ENCODE peak calls at places on chromosomes 3 and 15, in six cellular contexts. One of them, this sample, is unnamed.

GRCh38 chr3:5787863-5788488 is 600.5 kb downstream of the EDEM1 start:
- DNase-seq in esophagus squamous epithelium: no peak
- DNase-seq in left ventricle myocardium inferior: no peak
- DNase-seq in cardiac fibroblast: no peak
- DNase-seq in tibial artery: peak; percentile 57
- DNase-seq in GM06990: no peak
- DNase-seq in this sample: no peak

GRCh38 chr3:114299421-114299820 is 5.6 kb downstream of the TIGIT start:
- DNase-seq in tibial artery: no peak
- DNase-seq in GM06990: no peak
- DNase-seq in esophagus squamous epithelium: no peak
- DNase-seq in cardiac fibroblast: peak; percentile 18
- DNase-seq in left ventricle myocardium inferior: no peak
- DNase-seq in this sample: no peak

GRCh38 chr15:48962662-48963523 is 826 bp downstream of the SHC4 start:
- DNase-seq in GM06990: no peak
- DNase-seq in left ventricle myocardium inferior: peak; percentile 43
- DNase-seq in tibial artery: peak; percentile 42
- DNase-seq in esophagus squamous epithelium: no peak
- DNase-seq in cardiac fibroblast: peak; percentile 56
- DNase-seq in this sample: peak; percentile 20

GRCh38 chr15:51888593-51889195 is 59.2 kb downstream of the TMOD3 start:
- DNase-seq in GM06990: no peak
- DNase-seq in left ventricle myocardium inferior: no peak
- DNase-seq in tibial artery: no peak
- DNase-seq in esophagus squamous epithelium: no peak
- DNase-seq in cardiac fibroblast: peak; percentile 51
- DNase-seq in this sample: peak; percentile 37

GRCh38 chr15:61640751-61641150 is 411.6 kb upstream of the RORA start:
- DNase-seq in left ventricle myocardium inferior: no peak
- DNase-seq in cardiac fibroblast: no peak
- DNase-seq in GM06990: no peak
- DNase-seq in tibial artery: no peak
- DNase-seq in esophagus squamous epithelium: no peak
- DNase-seq in this sample: no peak

GRCh38 chr15:59549339-59549807 is 62.2 kb upstream of the GCNT3 start:
- DNase-seq in left ventricle myocardium inferior: no peak
- DNase-seq in esophagus squamous epithelium: no peak
- DNase-seq in tibial artery: no peak
- DNase-seq in GM06990: no peak
- DNase-seq in cardiac fibroblast: no peak
- DNase-seq in this sample: no peak

GRCh38 chr3:42182555-42182954 is 83.4 kb downstream of the CCK start:
- DNase-seq in left ventricle myocardium inferior: no peak
- DNase-seq in tibial artery: no peak
- DNase-seq in esophagus squamous epithelium: no peak
- DNase-seq in cardiac fibroblast: peak; percentile 18
- DNase-seq in GM06990: no peak
- DNase-seq in this sample: no peak

GRCh38 chr3:69079269-69080159 is 651 bp downstream of the UBA3 start:
- DNase-seq in tibial artery: no peak
- DNase-seq in GM06990: peak; percentile 44
- DNase-seq in left ventricle myocardium inferior: no peak
- DNase-seq in esophagus squamous epithelium: no peak
- DNase-seq in cardiac fibroblast: no peak
- DNase-seq in this sample: peak; percentile 22

GRCh38 chr3:122533931-122534334 is 19.2 kb upstream of the KPNA1 start:
- DNase-seq in GM06990: peak; percentile 70
- DNase-seq in tibial artery: no peak
- DNase-seq in left ventricle myocardium inferior: no peak
- DNase-seq in cardiac fibroblast: peak; percentile 42
- DNase-seq in esophagus squamous epithelium: no peak
- DNase-seq in this sample: peak; percentile 77

GRCh38 chr3:46668116-46668515 is 25.4 kb downstream of the ALS2CL start:
- DNase-seq in left ventricle myocardium inferior: no peak
- DNase-seq in tibial artery: no peak
- DNase-seq in cardiac fibroblast: no peak
- DNase-seq in GM06990: no peak
- DNase-seq in esophagus squamous epithelium: no peak
- DNase-seq in this sample: no peak

GRCh38 chr3:152703245-152703900 is 131.6 kb upstream of the P2RY1 start:
- DNase-seq in esophagus squamous epithelium: no peak
- DNase-seq in left ventricle myocardium inferior: no peak
- DNase-seq in tibial artery: no peak
- DNase-seq in GM06990: no peak
- DNase-seq in cardiac fibroblast: no peak
- DNase-seq in this sample: no peak

GRCh38 chr3:95356764-95357501 is 1294.1 kb downstream of the NSUN3 start:
- DNase-seq in cardiac fibroblast: no peak
- DNase-seq in esophagus squamous epithelium: no peak
- DNase-seq in left ventricle myocardium inferior: no peak
- DNase-seq in GM06990: no peak
- DNase-seq in tibial artery: no peak
- DNase-seq in this sample: no peak

GRCh38 chr15:74884428-74885223 is 5.2 kb upstream of the MPI start:
- DNase-seq in tibial artery: no peak
- DNase-seq in cardiac fibroblast: peak; percentile 22
- DNase-seq in esophagus squamous epithelium: no peak
- DNase-seq in GM06990: no peak
- DNase-seq in left ventricle myocardium inferior: no peak
- DNase-seq in this sample: no peak

GRCh38 chr3:41417574-41417973 is 218.3 kb downstream of the CTNNB1 start:
- DNase-seq in esophagus squamous epithelium: no peak
- DNase-seq in GM06990: no peak
- DNase-seq in left ventricle myocardium inferior: no peak
- DNase-seq in tibial artery: no peak
- DNase-seq in cardiac fibroblast: no peak
- DNase-seq in this sample: no peak

GRCh38 chr3:129016366-129016724 is 15.2 kb downstream of the EFCC1 start:
- DNase-seq in GM06990: no peak
- DNase-seq in left ventricle myocardium inferior: no peak
- DNase-seq in tibial artery: no peak
- DNase-seq in esophagus squamous epithelium: no peak
- DNase-seq in cardiac fibroblast: no peak
- DNase-seq in this sample: peak; percentile 47

GRCh38 chr15:40826123-40827075 is 2.1 kb downstream of the PPP1R14D start:
- DNase-seq in cardiac fibroblast: no peak
- DNase-seq in GM06990: no peak
- DNase-seq in esophagus squamous epithelium: no peak
- DNase-seq in left ventricle myocardium inferior: no peak
- DNase-seq in tibial artery: no peak
- DNase-seq in this sample: no peak

GRCh38 chr3:138949002-138949418 is 2.0 kb downstream of the FOXL2NB start:
- DNase-seq in left ventricle myocardium inferior: no peak
- DNase-seq in esophagus squamous epithelium: no peak
- DNase-seq in tibial artery: no peak
- DNase-seq in cardiac fibroblast: no peak
- DNase-seq in GM06990: no peak
- DNase-seq in this sample: no peak

GRCh38 chr3:138950701-138951100 is 3.7 kb downstream of the FOXL2NB start:
- DNase-seq in left ventricle myocardium inferior: no peak
- DNase-seq in GM06990: no peak
- DNase-seq in esophagus squamous epithelium: no peak
- DNase-seq in tibial artery: no peak
- DNase-seq in cardiac fibroblast: no peak
- DNase-seq in this sample: no peak

GRCh38 chr3:138949445-138950005 is 2.5 kb downstream of the FOXL2NB start:
- DNase-seq in tibial artery: no peak
- DNase-seq in GM06990: no peak
- DNase-seq in cardiac fibroblast: no peak
- DNase-seq in esophagus squamous epithelium: no peak
- DNase-seq in left ventricle myocardium inferior: no peak
- DNase-seq in this sample: no peak

GRCh38 chr3:138948371-138949001 is 1.5 kb downstream of the FOXL2NB start:
- DNase-seq in tibial artery: no peak
- DNase-seq in esophagus squamous epithelium: no peak
- DNase-seq in cardiac fibroblast: no peak
- DNase-seq in GM06990: no peak
- DNase-seq in left ventricle myocardium inferior: no peak
- DNase-seq in this sample: no peak

GRCh38 chr3:138950006-138950644 is 3.1 kb downstream of the FOXL2NB start:
- DNase-seq in tibial artery: no peak
- DNase-seq in esophagus squamous epithelium: no peak
- DNase-seq in left ventricle myocardium inferior: no peak
- DNase-seq in cardiac fibroblast: peak; percentile 36
- DNase-seq in GM06990: no peak
- DNase-seq in this sample: no peak
- TF ChIP-seq CTCF in tibial artery: no peak
- TF ChIP-seq CTCF in esophagus squamous epithelium: no peak
- TF ChIP-seq CTCF in left ventricle myocardium inferior: no peak
- TF ChIP-seq CTCF in cardiac fibroblast: no peak
- TF ChIP-seq CTCF in GM06990: no peak
- TF ChIP-seq CTCF in this sample: no peak

GRCh38 chr15:88902846-88903245 is 7.5 kb upstream of the HAPLN3 start:
- DNase-seq in esophagus squamous epithelium: no peak
- DNase-seq in tibial artery: no peak
- DNase-seq in left ventricle myocardium inferior: no peak
- DNase-seq in cardiac fibroblast: no peak
- DNase-seq in GM06990: no peak
- DNase-seq in this sample: no peak
- TF ChIP-seq CTCF in esophagus squamous epithelium: no peak
- TF ChIP-seq CTCF in tibial artery: no peak
- TF ChIP-seq CTCF in left ventricle myocardium inferior: no peak
- TF ChIP-seq CTCF in cardiac fibroblast: no peak
- TF ChIP-seq CTCF in GM06990: no peak
- TF ChIP-seq CTCF in this sample: no peak

DNA sequence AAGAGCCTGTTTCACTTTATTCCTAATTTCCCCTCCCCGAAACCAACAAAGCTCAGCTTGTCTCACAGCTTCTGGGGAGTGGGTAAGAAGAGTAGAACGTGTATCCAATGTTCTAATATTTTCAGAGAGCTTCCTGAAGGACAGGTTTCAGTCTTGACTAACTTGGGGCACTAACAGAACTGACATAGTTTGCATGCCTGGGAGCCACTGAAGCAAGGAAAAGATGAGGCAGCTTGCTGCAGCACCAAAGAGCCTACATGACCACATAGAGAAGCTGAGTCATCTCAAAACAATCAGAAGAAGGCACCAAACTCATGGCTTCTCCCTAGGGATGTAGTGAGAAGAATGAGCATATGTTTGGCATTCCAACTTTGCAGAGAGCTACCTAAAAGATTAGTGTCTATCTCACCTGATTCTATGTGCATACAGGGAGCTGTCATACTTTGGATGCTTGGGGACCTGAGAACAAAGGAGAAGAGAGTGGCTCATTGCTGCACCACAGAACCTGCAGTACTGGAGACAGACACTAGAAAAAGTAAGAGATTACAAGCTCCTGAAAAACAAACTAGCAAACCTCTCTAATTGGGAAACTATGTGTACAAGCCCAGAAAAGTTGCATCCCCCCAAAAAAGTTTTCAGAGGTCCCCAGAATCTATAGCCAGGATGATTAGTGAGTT is 86.9 kb downstream of the DCLK3 start:
- DNase-seq in cardiac fibroblast: peak; percentile 51
- DNase-seq in esophagus squamous epithelium: no peak
- DNase-seq in GM06990: peak; percentile 55
- DNase-seq in tibial artery: no peak
- DNase-seq in left ventricle myocardium inferior: no peak
- DNase-seq in this sample: no peak
- TF ChIP-seq CTCF in cardiac fibroblast: peak; percentile 26
- TF ChIP-seq CTCF in esophagus squamous epithelium: no peak
- TF ChIP-seq CTCF in GM06990: peak; percentile 5
- TF ChIP-seq CTCF in tibial artery: no peak
- TF ChIP-seq CTCF in left ventricle myocardium inferior: no peak
- TF ChIP-seq CTCF in this sample: no peak

GRCh38 chr3:72347819-72348319 is 500.4 kb downstream of the SHQ1 start:
- DNase-seq in tibial artery: peak; percentile 95
- DNase-seq in GM06990: peak; percentile 40
- DNase-seq in left ventricle myocardium inferior: peak; percentile 51
- DNase-seq in cardiac fibroblast: peak; percentile 55
- DNase-seq in esophagus squamous epithelium: peak; percentile 16
- DNase-seq in this sample: no peak
- TF ChIP-seq CTCF in tibial artery: peak; percentile 18
- TF ChIP-seq CTCF in GM06990: no peak
- TF ChIP-seq CTCF in left ventricle myocardium inferior: peak; percentile 22
- TF ChIP-seq CTCF in cardiac fibroblast: no peak
- TF ChIP-seq CTCF in esophagus squamous epithelium: no peak
- TF ChIP-seq CTCF in this sample: peak; percentile 21

DNA sequence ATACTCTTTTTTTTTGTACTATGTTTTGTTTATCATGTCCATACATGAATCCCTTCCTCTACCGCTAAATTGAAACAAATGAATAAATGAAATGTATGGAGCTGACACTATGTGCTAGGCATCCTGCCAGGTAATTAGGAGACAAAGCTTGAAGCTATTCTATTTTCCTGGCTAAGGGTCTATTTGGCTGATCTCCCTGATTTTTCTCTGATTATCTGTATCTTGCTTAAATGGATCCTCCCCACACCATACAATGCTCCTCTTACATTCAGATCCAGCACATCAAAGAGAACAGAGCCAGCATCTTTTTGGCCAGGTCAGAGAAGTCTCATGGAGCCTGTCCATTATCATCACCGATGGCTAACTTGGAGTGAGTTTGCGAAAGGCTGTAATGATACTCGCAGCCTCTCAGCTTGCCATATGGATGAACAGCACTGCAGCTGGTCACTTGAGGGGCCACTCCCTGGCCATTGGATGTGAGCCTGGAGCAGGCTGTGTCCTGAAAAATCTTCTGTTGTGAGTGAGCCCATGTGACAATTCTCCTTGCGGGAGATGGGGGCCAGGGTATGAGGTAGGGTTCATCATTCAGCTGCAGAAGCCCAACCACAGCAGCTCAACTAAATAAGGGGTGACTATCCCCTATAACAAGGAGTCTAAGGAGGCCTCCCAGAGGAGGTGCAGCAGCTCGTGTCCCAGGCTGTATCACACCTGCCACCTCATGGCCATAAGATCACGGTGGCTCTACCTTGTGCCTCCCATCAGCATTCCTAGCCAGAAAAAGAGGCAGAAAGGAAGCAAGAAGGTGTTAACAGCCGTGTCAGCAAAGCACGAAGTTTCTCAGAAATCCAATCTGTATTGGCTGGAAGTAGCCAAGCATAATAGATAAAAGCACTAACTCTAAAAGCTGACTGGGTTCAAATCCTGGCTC is 69.4 kb upstream of the ST8SIA2 start:
- DNase-seq in GM06990: no peak
- DNase-seq in esophagus squamous epithelium: no peak
- DNase-seq in left ventricle myocardium inferior: peak; percentile 20
- DNase-seq in cardiac fibroblast: no peak
- DNase-seq in tibial artery: no peak
- DNase-seq in this sample: no peak
- TF ChIP-seq CTCF in GM06990: no peak
- TF ChIP-seq CTCF in esophagus squamous epithelium: no peak
- TF ChIP-seq CTCF in left ventricle myocardium inferior: no peak
- TF ChIP-seq CTCF in cardiac fibroblast: no peak
- TF ChIP-seq CTCF in tibial artery: no peak
- TF ChIP-seq CTCF in this sample: no peak